ENCODE peak calls at places on chromosomes 3 and 15, in seven cellular contexts. E is breast epithelium; X is DMS153; M is stimulated activated CD4-positive, alpha-beta T cell treated with anti-CD3 and anti-CD28 coated beads, Interleukin-1b, Interleukin-23, amount 100 ng/mL, for 24 hours; R is NCI-H1417; I is activated effector memory CD4-positive, alpha-beta T cell treated with anti-CD3 and anti-CD28 coated beads, Interleukin-2, amount 50 U/mL, for 16 hours; Y is CD8-positive, alpha-beta memory T cell. G is an unnamed sample.

GRCh38 chr3:136255672-136256406 is 5.7 kb downstream of the PCCB start:
- DNase-seq in I (no peak), M (no peak), R (no peak), Y (no peak), E (no peak), X (no peak), G (no peak)

GRCh38 chr3:171829841-171830559 is 13.1 kb upstream of the TMEM212 start:
- DNase-seq in X (peak; percentile 68), M (no peak), Y (no peak), R (peak; percentile 25), I (no peak), E (peak; percentile 61), G (no peak)

GRCh38 chr3:187966141-187966540 is 187.8 kb upstream of the LPP start:
- DNase-seq in I (no peak), E (no peak), M (no peak), X (no peak), R (no peak), Y (no peak), G (no peak)

GRCh38 chr3:52053307-52054304 is 2.8 kb downstream of the DUSP7 start:
- DNase-seq in Y (peak; percentile 27), I (peak; percentile 82), E (peak; percentile 89), M (peak; percentile 22), R (no peak), X (no peak), G (no peak)

GRCh38 chr15:34336947-34337556 is 529 bp downstream of the SLC12A6 start:
- DNase-seq in E (no peak), Y (no peak), I (peak; percentile 76), M (no peak), X (no peak), R (no peak), G (no peak)

GRCh38 chr15:77974098-77974414 is 103.5 kb downstream of the TBC1D2B start:
- DNase-seq in I (peak; percentile 59), E (peak; percentile 56), Y (no peak), X (no peak), R (no peak), M (no peak), G (peak; percentile 7)

GRCh38 chr15:40264321-40265153 is 18.3 kb downstream of the ANKRD63 start:
- DNase-seq in R (no peak), Y (no peak), M (no peak), E (no peak), X (no peak), I (no peak), G (no peak)

GRCh38 chr3:124053871-124054270 is 61.9 kb upstream of the ROPN1 start:
- DNase-seq in Y (no peak), R (peak; percentile 42), I (no peak), M (no peak), X (peak; percentile 83), E (no peak), G (peak; percentile 28)